ENCODE peak calls at places on chromosomes 4 and X, in four cellular contexts. W, D, S and X are unnamed samples.

GRCh38 chr4:105145913-105146285 is 777 bp upstream of the TET2 start:
- DNase-seq in W (no peak), D (no peak), S (no peak), X (no peak)

GRCh38 chr4:113823291-113823659 is 61.7 kb upstream of the CAMK2D start:
- DNase-seq in W (peak; percentile 43), D (no peak), S (no peak), X (no peak)

GRCh38 chrX:16526003-16526402 is 124.0 kb upstream of the S100G start:
- DNase-seq in W (no peak), D (no peak), S (no peak), X (no peak)

GRCh38 chr4:37685726-37686372 is 327 bp downstream of the RELL1 start:
- DNase-seq in W (peak; percentile 22), D (peak; percentile 53), S (no peak), X (peak; percentile 12)

GRCh38 chrX:16853537-16853936 is 16.6 kb downstream of the RBBP7 start:
- DNase-seq in W (peak; percentile 46), D (no peak), S (no peak), X (no peak)

GRCh38 chr4:9812530-9813340 is 31.3 kb downstream of the DRD5 start:
- DNase-seq in W (no peak), D (no peak), S (no peak), X (no peak)

GRCh38 chrX:68588653-68589371 is 58.7 kb upstream of the STARD8 start:
- DNase-seq in W (peak; percentile 1), D (no peak), S (no peak), X (no peak)

GRCh38 chrX:107686792-107687191 is 58.5 kb downstream of the PRPS1 start:
- DNase-seq in W (peak; percentile 35), D (no peak), S (no peak), X (no peak)

GRCh38 chr4:61149278-61149677 is 50.8 kb upstream of the ADGRL3 start:
- DNase-seq in W (peak; percentile 13), D (no peak), S (no peak), X (no peak)

GRCh38 chrX:15451913-15452312 is 41.2 kb downstream of the PIR start:
- DNase-seq in W (peak; percentile 21), D (no peak), S (no peak), X (no peak)

GRCh38 chrX:79708581-79708980 is 306.0 kb upstream of the TBX22 start:
- DNase-seq in W (no peak), D (no peak), S (no peak), X (no peak)

GRCh38 chr4:10893417-10893816 is 208.8 kb upstream of the CLNK start:
- DNase-seq in W (no peak), D (no peak), S (no peak), X (no peak)

GRCh38 chrX:23228950-23229448 is 105.7 kb upstream of the PTCHD1 start:
- DNase-seq in W (no peak), D (no peak), S (no peak), X (no peak)

GRCh38 chr4:141028024-141028529 is 105.2 kb downstream of the RNF150 start:
- DNase-seq in W (peak; percentile 83), D (no peak), S (no peak), X (no peak)

GRCh38 chr4:82256718-82257117 is 117.1 kb downstream of the HNRNPD start:
- DNase-seq in W (no peak), D (no peak), S (no peak), X (no peak)

GRCh38 chr4:5192271-5192670 is 141.0 kb downstream of the STK32B start:
- DNase-seq in W (no peak), D (no peak), S (no peak), X (no peak)

GRCh38 chr4:61086357-61086756 is 113.8 kb upstream of the ADGRL3 start:
- DNase-seq in W (no peak), D (no peak), S (no peak), X (no peak)

GRCh38 chrX:48617542-48618340 is 20.4 kb downstream of the WDR13 start:
- DNase-seq in W (no peak), D (peak; percentile 25), S (no peak), X (no peak)

GRCh38 chr4:54746228-54746627 is 88.5 kb downstream of the KIT start:
- DNase-seq in W (no peak), D (no peak), S (no peak), X (no peak)

GRCh38 chrX:38817004-38817703 is 15.9 kb downstream of the MID1IP1 start:
- DNase-seq in W (peak; percentile 43), D (peak; percentile 14), S (no peak), X (peak; percentile 23)

GRCh38 chr4:186604124-186604627 is 48.8 kb upstream of the MTNR1A start:
- DNase-seq in W (no peak), D (no peak), S (peak; percentile 59), X (no peak)

GRCh38 chr4:87746001-87746400 is 53.4 kb upstream of the IBSP start:
- DNase-seq in W (no peak), D (no peak), S (no peak), X (no peak)

GRCh38 chr4:15238720-15239119 is 189.1 kb upstream of the C1QTNF7 start:
- DNase-seq in W (peak; percentile 63), D (peak; percentile 19), S (peak; percentile 5), X (peak; percentile 16)

GRCh38 chrX:140572724-140573123 is 67.9 kb upstream of the SOX3 start:
- DNase-seq in W (peak; percentile 34), D (peak; percentile 4), S (peak; percentile 7), X (peak; percentile 1)

GRCh38 chr4:141686146-141686775 is 49.9 kb downstream of the IL15 start:
- DNase-seq in W (peak; percentile 52), D (no peak), S (no peak), X (peak; percentile 31)

GRCh38 chr4:133585323-133585722 is 436.2 kb downstream of the PCDH10 start:
- DNase-seq in W (no peak), D (no peak), S (no peak), X (no peak)

GRCh38 chr4:67881226-67881625 is 2.6 kb downstream of the TMPRSS11D start:
- DNase-seq in W (no peak), D (no peak), S (no peak), X (no peak)

GRCh38 chr4:16626945-16627344 is 271.5 kb downstream of the LDB2 start:
- DNase-seq in W (peak; percentile 98), D (no peak), S (no peak), X (no peak)

GRCh38 chrX:94389044-94389443 is 715.0 kb downstream of the FAM133A start:
- DNase-seq in W (no peak), D (no peak), S (no peak), X (no peak)

GRCh38 chrX:9888953-9889470 is 78.1 kb upstream of the CLDN34 start:
- DNase-seq in W (no peak), D (no peak), S (no peak), X (no peak)

GRCh38 chrX:134821901-134822300 is 163.6 kb upstream of the PLAC1 start:
- DNase-seq in W (peak; percentile 9), D (no peak), S (no peak), X (no peak)

GRCh38 chr4:95381843-95382580 is 166.8 kb downstream of the UNC5C start:
- DNase-seq in W (no peak), D (no peak), S (no peak), X (no peak)

GRCh38 chr4:39039108-39039507 is 6.9 kb upstream of the TMEM156 start:
- DNase-seq in W (no peak), D (no peak), S (no peak), X (no peak)

DNA sequence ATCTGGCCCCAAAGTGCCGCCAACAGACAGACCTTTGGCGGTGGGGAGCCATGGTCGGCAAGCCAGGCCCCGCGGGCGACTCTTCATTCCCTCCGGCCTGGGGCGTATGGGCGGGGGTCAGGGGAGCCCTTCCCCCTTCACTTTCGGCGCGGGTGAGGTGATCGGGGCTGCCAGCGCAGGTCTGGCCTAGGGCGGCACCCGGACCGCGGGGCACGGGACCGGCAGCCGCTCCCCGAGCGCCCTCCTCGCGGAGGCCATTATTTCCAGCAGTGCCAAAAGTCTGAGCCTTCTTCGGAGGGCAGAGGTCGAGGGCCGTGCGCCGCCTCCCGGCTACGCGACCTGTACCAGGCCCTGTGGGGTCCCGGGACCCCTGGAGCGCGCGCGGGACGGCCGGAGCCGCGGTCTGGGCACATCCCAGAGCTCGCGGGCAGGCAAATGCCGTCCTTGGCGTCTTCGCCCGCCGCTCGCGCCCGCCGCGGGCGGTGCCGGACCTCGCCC is 620 bp upstream of the KDM6A start:
- DNase-seq in W (peak; percentile 4), D (peak; percentile 49), S (no peak), X (no peak)
- TF ChIP-seq CTCF in W (no peak), D (no peak), S (peak; percentile 11), X (no peak)

DNA sequence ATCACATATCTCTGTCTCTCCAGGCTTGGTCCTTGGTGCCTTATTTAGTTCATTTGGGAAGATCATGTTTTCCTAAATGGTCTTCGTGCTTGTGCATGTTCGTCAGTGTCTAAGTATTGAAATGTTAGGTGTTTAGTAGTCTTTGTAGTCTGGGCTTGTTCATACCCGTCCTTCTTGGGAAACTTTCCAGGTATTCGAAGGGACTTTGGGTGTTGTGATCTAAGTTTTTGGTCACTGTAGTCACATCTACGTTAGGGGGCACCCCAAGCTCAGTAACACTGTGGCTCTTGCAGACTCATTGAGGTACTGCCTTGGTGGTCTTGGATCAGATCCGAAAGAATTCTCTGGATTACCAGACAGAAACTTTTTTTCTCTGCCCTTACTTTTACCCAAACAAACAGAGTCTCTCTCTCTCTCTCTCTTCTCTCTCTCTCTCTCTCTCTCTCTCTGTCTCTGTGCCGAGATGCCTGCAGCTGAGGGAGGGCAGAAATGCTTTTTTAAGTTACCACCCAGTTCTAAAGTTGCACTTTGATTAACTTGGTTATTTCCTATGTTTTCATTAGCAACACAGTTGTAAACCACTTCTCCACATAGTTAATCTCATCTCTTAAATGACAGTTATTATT is 67.6 kb upstream of the SLC7A3 start:
- DNase-seq in W (peak; percentile 47), D (no peak), S (peak; percentile 37), X (peak; percentile 54)
- TF ChIP-seq SMC3 in W (peak; percentile 17), D (peak; percentile 37), S (peak; percentile 43), X (peak; percentile 57)

DNA sequence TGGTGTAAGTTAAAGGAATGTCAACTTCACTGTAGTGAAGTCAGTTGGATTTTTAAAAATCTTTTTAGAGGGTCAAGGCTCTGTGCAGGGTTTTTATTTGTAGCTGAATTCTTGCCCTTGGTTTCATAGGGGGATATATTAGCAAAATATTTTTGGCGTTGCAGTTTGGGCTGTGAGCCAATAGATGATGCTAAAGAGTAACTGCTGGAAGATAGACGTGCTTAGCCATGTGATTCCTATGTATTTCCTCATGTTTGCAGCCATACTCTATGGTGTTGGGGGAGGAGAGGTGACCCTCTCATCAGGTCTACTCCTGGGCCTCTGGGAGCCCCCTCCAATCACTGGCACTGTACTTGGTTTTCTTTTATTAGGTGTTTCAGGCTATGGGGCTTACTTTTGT is 246.7 kb upstream of the ARHGAP24 start:
- DNase-seq in W (no peak), D (no peak), S (no peak), X (no peak)
- TF ChIP-seq CTCF in W (no peak), D (no peak), S (no peak), X (no peak)

DNA sequence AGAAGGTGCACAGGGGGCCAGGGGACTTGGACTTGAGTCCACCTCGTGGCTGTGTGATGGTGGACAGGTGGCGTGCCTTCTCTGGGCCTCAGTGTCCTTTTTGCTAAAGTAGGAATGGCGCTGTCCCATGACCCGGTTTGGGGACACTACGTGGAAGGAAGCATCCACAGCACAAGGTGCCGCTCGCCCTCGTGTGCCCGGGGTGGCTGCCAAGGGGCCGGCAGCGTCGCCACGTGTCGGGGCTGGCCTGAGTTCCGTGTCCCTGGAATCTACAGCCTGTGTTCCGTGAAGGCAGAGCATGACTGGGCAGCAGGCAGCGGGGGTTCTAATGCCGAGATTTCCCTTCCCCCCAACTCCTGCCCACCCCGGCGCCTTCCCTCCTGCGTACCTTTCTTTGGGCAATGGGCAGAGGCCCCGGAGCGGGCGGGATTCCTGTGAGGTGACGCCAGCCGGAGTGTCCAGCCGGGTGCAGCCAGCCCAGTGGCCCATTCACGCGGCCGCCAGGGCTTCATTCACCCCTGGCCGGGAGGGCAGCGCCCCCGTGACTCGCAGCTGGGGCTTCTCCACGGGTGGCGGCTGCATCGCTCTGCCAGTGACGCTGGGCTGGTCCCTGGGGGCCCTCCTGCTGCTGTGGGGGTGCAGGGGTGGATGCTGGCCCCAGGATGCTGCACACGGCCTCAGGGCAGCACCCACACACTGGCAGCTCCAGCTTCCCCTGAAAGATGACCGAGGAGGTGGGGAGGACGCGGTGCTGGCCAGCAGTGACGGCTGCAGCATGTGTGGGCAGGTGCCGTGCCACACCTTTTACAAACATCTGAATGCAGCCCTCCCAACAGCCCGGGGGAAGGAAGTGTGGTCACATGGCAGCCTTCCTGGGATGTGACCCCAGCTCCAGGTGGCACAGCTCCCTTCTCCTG is 21.2 kb downstream of the DOK7 start:
- DNase-seq in W (no peak), D (no peak), S (peak; percentile 12), X (peak; percentile 60)
- TF ChIP-seq SMC3 in W (no peak), D (no peak), S (no peak), X (no peak)